ENCODE peak calls at places on chromosome 1, in four cellular contexts. G is pancreas; T is CD8-positive, alpha-beta T cell; C is ovary. U is an unnamed sample.

GRCh38 chr1:62325696-62326095 is 6.5 kb upstream of the KANK4 start:
- DNase-seq in T (no peak), C (no peak), G (no peak), U (no peak)

GRCh38 chr1:178101654-178102053 is 7.8 kb downstream of the RASAL2 start:
- DNase-seq in G (no peak), C (no peak), T (no peak), U (no peak)

GRCh38 chr1:1001631-1002300 is 1.9 kb upstream of the HES4 start:
- DNase-seq in C (peak), T (peak), G (peak), U (peak)

GRCh38 chr1:64834734-64835133 is 89.9 kb downstream of the RAVER2 start:
- DNase-seq in G (no peak), C (no peak), T (no peak), U (no peak)

GRCh38 chr1:200733907-200734306 is 4.8 kb upstream of the CAMSAP2 start:
- DNase-seq in C (no peak), T (no peak), G (no peak), U (no peak)

GRCh38 chr1:30412241-30413110 is 310.9 kb downstream of the MATN1 start:
- DNase-seq in G (no peak), T (no peak), C (no peak), U (no peak)

GRCh38 chr1:214604543-214604942 is 1.5 kb downstream of the CENPF start:
- DNase-seq in C (no peak), G (no peak), T (no peak), U (no peak)

GRCh38 chr1:38476111-38476783 is 383.3 kb downstream of the RRAGC start:
- DNase-seq in T (no peak), C (no peak), G (no peak), U (peak)

GRCh38 chr1:171664976-171665375 is 12.5 kb upstream of the MYOC start:
- DNase-seq in C (no peak), G (no peak), T (no peak), U (no peak)

GRCh38 chr1:224329842-224330753 is at the start of gene NVL:
- DNase-seq in G (peak), T (peak), C (peak), U (peak)

GRCh38 chr1:185058886-185059285 is 13.5 kb downstream of the RNF2 start:
- DNase-seq in T (no peak), C (no peak), G (no peak), U (no peak)

GRCh38 chr1:223716302-223716862 is 4.0 kb downstream of the CAPN2 start:
- DNase-seq in T (peak), C (no peak), G (no peak), U (peak)

GRCh38 chr1:102790997-102791396 is 317.3 kb downstream of the COL11A1 start:
- DNase-seq in G (no peak), T (no peak), C (no peak), U (no peak)
- TF ChIP-seq CTCF in G (no peak), T (no peak), C (no peak), U (no peak)

DNA sequence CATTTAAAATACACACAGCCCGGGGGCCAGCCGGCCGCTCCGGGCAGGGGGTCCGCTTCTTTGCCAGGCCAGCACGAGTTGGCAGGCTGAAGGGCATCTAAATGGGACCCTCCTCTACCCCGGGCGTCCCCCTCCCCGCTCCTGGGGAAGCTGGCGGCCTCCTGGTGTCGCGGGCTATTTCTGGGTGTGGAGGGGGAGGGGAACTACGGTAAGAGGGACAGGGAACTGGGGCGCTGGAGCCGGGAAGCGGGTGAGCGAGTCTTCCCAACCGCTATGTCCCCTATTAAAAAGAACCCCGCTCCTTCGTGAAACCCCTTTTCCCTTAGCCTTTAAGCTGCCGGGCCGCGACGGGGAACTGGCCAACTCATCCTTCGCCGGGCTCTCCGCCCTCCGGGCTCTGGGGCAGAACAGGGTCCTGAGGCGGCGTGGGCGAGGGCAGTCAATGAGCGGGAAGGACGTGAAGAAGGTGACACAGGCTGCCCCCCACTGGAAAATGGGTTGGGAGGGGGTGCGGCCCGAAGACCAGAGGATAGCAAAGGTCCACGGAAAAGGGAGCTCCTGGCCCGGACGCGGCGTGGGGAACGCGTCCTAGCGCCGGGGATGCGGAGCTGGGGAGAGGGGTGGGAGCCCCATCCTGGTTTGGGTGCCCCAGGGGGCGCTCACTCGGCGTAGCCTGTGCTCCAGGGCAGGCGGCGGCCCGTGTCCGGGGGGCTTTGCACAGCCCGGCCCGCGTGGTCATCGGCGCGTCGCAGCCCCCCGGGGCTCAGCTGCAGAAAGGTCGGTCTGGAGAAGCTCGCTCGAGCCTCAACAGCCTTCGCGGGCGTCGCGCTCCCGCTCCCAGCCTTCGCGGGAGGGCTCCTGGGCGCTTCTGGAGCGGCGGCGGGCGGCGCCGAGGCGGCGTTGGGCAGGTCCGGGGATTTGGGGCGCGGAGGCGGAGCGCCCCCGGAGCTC is 544 bp downstream of the PPM1J start:
- DNase-seq in T (no peak), G (peak), C (peak), U (no peak)
- TF ChIP-seq CTCF in T (no peak), G (no peak), C (no peak), U (no peak)

GRCh38 chr1:28178690-28179485 is 2.4 kb upstream of the PTAFR start:
- DNase-seq in C (no peak), T (no peak), G (no peak), U (peak)
- TF ChIP-seq CTCF in C (no peak), T (no peak), G (no peak), U (no peak)

GRCh38 chr1:232792949-232793348 is 12.3 kb upstream of the MAP10 start:
- DNase-seq in C (no peak), T (no peak), G (no peak), U (no peak)

GRCh38 chr1:232788235-232788872 is 16.9 kb upstream of the MAP10 start:
- DNase-seq in C (no peak), T (no peak), G (no peak), U (no peak)

GRCh38 chr1:232795497-232796068 is 9.6 kb upstream of the MAP10 start:
- DNase-seq in C (no peak), T (no peak), G (no peak), U (no peak)

GRCh38 chr1:232789660-232790059 is 15.6 kb upstream of the MAP10 start:
- DNase-seq in C (no peak), G (no peak), T (no peak), U (no peak)

DNA sequence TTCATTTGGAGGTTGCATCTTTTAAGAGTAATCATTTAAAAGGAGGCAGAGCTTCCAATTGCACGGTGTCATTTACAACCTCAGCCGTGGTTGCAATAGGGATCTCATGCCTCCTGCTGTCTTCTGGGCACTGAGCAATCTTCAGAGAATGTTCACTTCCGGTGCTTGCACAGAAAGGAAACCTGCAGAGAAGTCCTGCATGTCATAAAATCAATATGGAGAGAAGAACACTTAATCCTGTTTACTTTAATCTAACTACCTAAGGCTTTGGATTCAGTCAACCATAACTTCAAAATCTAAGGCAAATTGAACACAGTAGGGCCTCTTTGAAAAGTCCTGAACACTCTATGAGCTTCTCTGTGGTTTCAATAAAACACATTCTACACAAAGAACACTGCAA is 11.3 kb upstream of the MAP10 start:
- DNase-seq in C (no peak), G (no peak), T (no peak), U (no peak)
- TF ChIP-seq CTCF in C (no peak), G (no peak), T (no peak), U (no peak)

GRCh38 chr1:114509596-114510234 is 1.3 kb downstream of the TRIM33 start:
- DNase-seq in C (no peak), T (no peak), G (no peak), U (no peak)

GRCh38 chr1:114508386-114508898 is 2.6 kb downstream of the TRIM33 start:
- DNase-seq in G (no peak), T (no peak), C (no peak), U (no peak)

GRCh38 chr1:114512595-114513280 is 1.7 kb upstream of the TRIM33 start:
- DNase-seq in G (no peak), T (no peak), C (peak), U (no peak)

GRCh38 chr1:114511048-114511785 is at the start of gene TRIM33:
- DNase-seq in G (peak), C (peak), T (peak), U (peak)

GRCh38 chr1:114510235-114511047 is 562 bp downstream of the TRIM33 start:
- DNase-seq in G (peak), C (peak), T (peak), U (peak)
- TF ChIP-seq CTCF in G (no peak), C (no peak), T (no peak), U (no peak)